ENCODE peak calls at places on chromosomes 4 and X, in four cellular contexts. K is AG10803, U is RWPE1, F is AG09319. B is an unnamed sample.

GRCh38 chr4:178240891-178241290 is 798.7 kb upstream of the AGA start:
- DNase-seq in K (no peak), U (no peak), F (no peak), B (no peak)

GRCh38 chr4:153771058-153771457 is 11.2 kb upstream of the RNF175 start:
- DNase-seq in K (no peak), U (no peak), F (no peak), B (no peak)

GRCh38 chr4:88098993-88099752 is 59.3 kb downstream of the ABCG2 start:
- DNase-seq in K (no peak), U (no peak), F (no peak), B (no peak)

GRCh38 chr4:166121897-166122296 is 248.9 kb downstream of the TLL1 start:
- DNase-seq in K (no peak), U (no peak), F (no peak), B (no peak)

GRCh38 chrX:139642241-139642927 is 65.6 kb downstream of the MCF2 start:
- DNase-seq in K (peak; percentile 17), U (no peak), F (no peak), B (no peak)

GRCh38 chr4:182555997-182556418 is 312.8 kb downstream of the TENM3 start:
- DNase-seq in K (peak; percentile 92), U (peak; percentile 10), F (peak; percentile 54), B (no peak)

GRCh38 chr4:87497141-87497540 is 32.0 kb downstream of the SPARCL1 start:
- DNase-seq in K (no peak), U (no peak), F (no peak), B (no peak)

GRCh38 chrX:139538907-139539593 is 8.5 kb downstream of the F9 start:
- DNase-seq in K (no peak), U (no peak), F (no peak), B (no peak)

GRCh38 chrX:42485621-42486020 is 292.3 kb downstream of the PPP1R2C start:
- DNase-seq in K (peak; percentile 0), U (peak; percentile 1), F (no peak), B (no peak)

GRCh38 chrX:34826964-34827363 is 115.6 kb upstream of the FAM47B start:
- DNase-seq in K (no peak), U (no peak), F (no peak), B (no peak)

GRCh38 chr4:63348735-63349673 is 1060.2 kb downstream of the TECRL start:
- DNase-seq in K (no peak), U (no peak), F (no peak), B (peak; percentile 10)

GRCh38 chrX:791479-792034 is 161.0 kb downstream of the SHOX start:
- DNase-seq in K (no peak), U (no peak), F (no peak), B (no peak)

GRCh38 chr4:77922158-77923094 is 59.8 kb downstream of the MRPL1 start:
- DNase-seq in K (peak; percentile 41), U (peak; percentile 26), F (no peak), B (no peak)

GRCh38 chr4:60683953-60684352 is 516.2 kb upstream of the ADGRL3 start:
- DNase-seq in K (peak; percentile 68), U (no peak), F (no peak), B (no peak)

GRCh38 chrX:65127804-65128203 is 151.6 kb upstream of the ZC4H2 start:
- DNase-seq in K (peak; percentile 1), U (no peak), F (no peak), B (no peak)
- TF ChIP-seq CTCF in K (no peak), U (no peak), F (no peak), B (no peak)

GRCh38 chr4:160110891-160111290 is 1008.0 kb downstream of the RAPGEF2 start:
- DNase-seq in K (no peak), U (no peak), F (no peak), B (no peak)
- TF ChIP-seq CTCF in K (no peak), U (no peak), F (no peak), B (no peak)

DNA sequence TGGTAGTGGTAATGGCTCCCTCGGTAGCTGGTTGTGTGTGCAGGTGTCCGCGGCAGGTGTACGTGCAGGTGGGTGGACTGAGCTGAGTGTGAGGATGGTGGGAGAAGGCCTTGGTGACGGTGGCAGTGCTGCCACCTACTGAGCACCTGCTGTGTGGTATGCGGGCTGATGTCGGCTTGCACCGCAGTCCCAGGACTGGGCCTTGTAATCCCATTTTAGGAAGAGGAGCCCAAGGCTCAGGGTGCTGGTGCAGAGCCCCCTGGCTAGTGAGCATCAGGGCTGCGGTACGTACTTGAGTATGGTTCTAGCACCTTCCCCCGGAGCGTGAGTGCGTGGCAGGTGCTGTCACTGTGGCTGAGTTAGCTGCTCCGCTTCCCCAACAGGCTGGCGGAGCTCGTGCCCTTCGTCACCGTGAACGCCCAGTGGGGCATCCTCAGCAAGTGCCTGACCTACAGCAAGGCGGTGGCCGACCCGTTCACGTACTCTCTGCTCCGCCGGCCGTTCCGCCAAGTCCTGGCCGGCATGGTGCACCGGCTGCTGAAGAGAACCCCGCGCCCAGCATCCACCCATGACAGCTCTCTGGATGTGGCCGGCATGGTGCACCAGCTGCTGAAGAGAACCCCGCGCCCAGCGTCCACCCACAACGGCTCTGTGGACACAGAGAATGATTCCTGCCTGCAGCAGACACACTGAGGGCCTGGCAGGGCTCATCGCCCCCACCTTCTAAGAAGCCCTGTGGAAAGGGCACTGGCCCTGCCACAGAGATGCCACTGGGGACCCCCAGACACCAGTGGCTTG is 5.7 kb upstream of the CPZ start:
- DNase-seq in K (no peak), U (no peak), F (no peak), B (no peak)
- TF ChIP-seq CTCF in K (no peak), U (no peak), F (no peak), B (no peak)

DNA sequence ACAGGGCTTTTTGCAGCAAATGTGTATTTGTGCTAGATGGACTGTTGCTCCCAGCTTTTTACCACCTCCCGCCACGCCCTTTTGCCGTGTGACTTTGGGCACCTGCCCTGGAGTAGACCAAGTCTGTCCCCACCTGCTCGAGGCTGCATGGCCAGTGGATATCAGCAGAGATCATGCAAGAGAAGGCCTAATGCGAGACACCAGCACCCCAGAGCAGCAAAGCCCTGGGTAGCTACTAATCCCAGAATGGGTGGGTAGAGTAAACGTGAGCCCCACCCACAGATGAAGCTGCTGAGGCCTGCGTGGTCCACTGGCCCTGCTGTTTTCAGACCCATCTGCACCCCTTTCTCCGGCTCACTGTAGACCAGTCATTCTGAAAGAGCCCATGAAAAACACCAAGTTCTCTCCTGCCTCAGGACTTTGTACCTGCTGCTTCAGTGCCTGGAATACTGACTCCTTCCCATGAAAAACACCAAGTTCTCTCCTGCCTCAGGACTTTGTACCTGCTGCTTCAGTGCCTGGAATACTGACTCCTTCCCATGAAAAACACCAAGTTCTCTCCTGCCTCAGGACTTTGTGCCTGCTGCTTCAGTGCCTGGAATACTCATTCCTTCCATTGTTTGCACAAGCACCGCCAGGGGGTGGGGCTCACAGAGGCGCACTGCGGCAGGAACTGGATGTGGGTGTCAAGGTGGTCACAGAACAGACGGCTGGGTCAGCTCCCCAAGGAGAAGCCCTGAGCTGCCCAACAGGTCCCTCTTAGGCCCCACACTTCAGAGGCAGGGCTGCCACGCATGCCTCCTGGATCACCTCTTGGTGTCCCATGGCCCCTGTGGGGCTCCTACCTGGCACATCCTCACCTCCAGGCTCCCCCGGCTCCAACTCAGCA is 5.1 kb upstream of the TNIP2 start:
- DNase-seq in K (no peak), U (no peak), F (no peak), B (peak; percentile 33)
- TF ChIP-seq CTCF in K (peak; percentile 9), U (no peak), F (no peak), B (no peak)

GRCh38 chr4:84965558-84966381 is 720 bp downstream of the WDFY3 start:
- DNase-seq in K (peak; percentile 38), U (peak; percentile 46), F (no peak), B (peak; percentile 9)
- TF ChIP-seq CTCF in K (no peak), U (peak; percentile 17), F (no peak), B (no peak)

GRCh38 chr4:164780839-164781238 is 26.9 kb downstream of the SMIM31 start:
- DNase-seq in K (no peak), U (no peak), F (no peak), B (no peak)

GRCh38 chr4:164779080-164779479 is 25.1 kb downstream of the SMIM31 start:
- DNase-seq in K (peak; percentile 81), U (no peak), F (peak; percentile 15), B (no peak)

GRCh38 chr4:164783966-164784365 is 30.0 kb downstream of the SMIM31 start:
- DNase-seq in K (no peak), U (no peak), F (no peak), B (no peak)

GRCh38 chr4:164779811-164780216 is 25.9 kb downstream of the SMIM31 start:
- DNase-seq in K (peak; percentile 62), U (peak; percentile 31), F (peak; percentile 19), B (peak; percentile 51)
- TF ChIP-seq CTCF in K (peak; percentile 96), U (peak; percentile 86), F (peak; percentile 92), B (peak; percentile 95)

B was measured in GM10248.